ENCODE peak calls at places on chromosome 3, in seven cellular contexts. One of them, this sample, is unnamed. For H3K4me1 and H3K9me3, the result is how much of the 10 kb centered on the place peaks cover.

GRCh38 chr3:116741462-116741861 is 31.9 kb downstream of the TUSC7 start:
- DNase-seq in mucosa of descending colon: no peak
- DNase-seq in hepatocyte: peak
- DNase-seq in kidney: no peak
- DNase-seq in cardiac muscle cell: peak
- DNase-seq in adipocyte: no peak
- DNase-seq in GM23248: no peak
- DNase-seq in this sample: no peak

GRCh38 chr3:10389995-10390394 is 69.1 kb upstream of the SEC13 start:
- DNase-seq in kidney: no peak
- DNase-seq in GM23248: no peak
- DNase-seq in adipocyte: no peak
- DNase-seq in hepatocyte: no peak
- DNase-seq in cardiac muscle cell: no peak
- DNase-seq in mucosa of descending colon: peak
- DNase-seq in this sample: no peak

GRCh38 chr3:126782554-126782953 is 78.5 kb downstream of the CHCHD6 start:
- DNase-seq in kidney: no peak
- DNase-seq in cardiac muscle cell: no peak
- DNase-seq in hepatocyte: peak
- DNase-seq in GM23248: peak
- DNase-seq in adipocyte: peak
- DNase-seq in mucosa of descending colon: peak
- DNase-seq in this sample: no peak

GRCh38 chr3:149771652-149772271 is 19.5 kb upstream of the COMMD2 start:
- DNase-seq in kidney: no peak
- DNase-seq in GM23248: peak
- DNase-seq in adipocyte: peak
- DNase-seq in cardiac muscle cell: peak
- DNase-seq in mucosa of descending colon: peak
- DNase-seq in hepatocyte: peak
- DNase-seq in this sample: peak

GRCh38 chr3:124276863-124277515 is 285.1 kb upstream of the ROPN1 start:
- DNase-seq in GM23248: no peak
- DNase-seq in kidney: no peak
- DNase-seq in mucosa of descending colon: no peak
- DNase-seq in cardiac muscle cell: no peak
- DNase-seq in adipocyte: no peak
- DNase-seq in hepatocyte: no peak
- DNase-seq in this sample: no peak

GRCh38 chr3:66812126-66812525 is 186.0 kb upstream of the KBTBD8 start:
- DNase-seq in kidney: no peak
- DNase-seq in hepatocyte: no peak
- DNase-seq in GM23248: no peak
- DNase-seq in mucosa of descending colon: no peak
- DNase-seq in cardiac muscle cell: no peak
- DNase-seq in adipocyte: peak
- DNase-seq in this sample: no peak

GRCh38 chr3:158167737-158168469 is 58.0 kb downstream of the RSRC1 start:
- DNase-seq in GM23248: peak
- DNase-seq in kidney: no peak
- DNase-seq in cardiac muscle cell: no peak
- DNase-seq in mucosa of descending colon: no peak
- DNase-seq in adipocyte: peak
- DNase-seq in hepatocyte: peak
- DNase-seq in this sample: no peak

GRCh38 chr3:64008017-64008416 is 15.3 kb downstream of the PSMD6 start:
- DNase-seq in hepatocyte: no peak
- DNase-seq in cardiac muscle cell: no peak
- DNase-seq in adipocyte: peak
- DNase-seq in GM23248: no peak
- DNase-seq in kidney: no peak
- DNase-seq in mucosa of descending colon: no peak
- DNase-seq in this sample: no peak

GRCh38 chr3:129695203-129695602 is 88.7 kb upstream of the PLXND1 start:
- DNase-seq in adipocyte: peak
- DNase-seq in cardiac muscle cell: no peak
- DNase-seq in hepatocyte: no peak
- DNase-seq in kidney: no peak
- DNase-seq in mucosa of descending colon: no peak
- DNase-seq in GM23248: peak
- DNase-seq in this sample: no peak

GRCh38 chr3:177439729-177440269 is 242.5 kb upstream of the TBL1XR1 start:
- DNase-seq in hepatocyte: no peak
- DNase-seq in GM23248: no peak
- DNase-seq in kidney: no peak
- DNase-seq in cardiac muscle cell: no peak
- DNase-seq in mucosa of descending colon: no peak
- DNase-seq in adipocyte: no peak
- DNase-seq in this sample: no peak

GRCh38 chr3:178436773-178437172 is 99.5 kb upstream of the KCNMB2 start:
- DNase-seq in cardiac muscle cell: peak
- DNase-seq in kidney: no peak
- DNase-seq in GM23248: peak
- DNase-seq in mucosa of descending colon: no peak
- DNase-seq in hepatocyte: peak
- DNase-seq in adipocyte: peak
- DNase-seq in this sample: peak

GRCh38 chr3:39287216-39287858 is 7.5 kb upstream of the CX3CR1 start:
- DNase-seq in mucosa of descending colon: no peak
- DNase-seq in GM23248: peak
- DNase-seq in cardiac muscle cell: no peak
- DNase-seq in kidney: no peak
- DNase-seq in hepatocyte: no peak
- DNase-seq in adipocyte: no peak
- DNase-seq in this sample: no peak

GRCh38 chr3:55000946-55001345 is 73.1 kb upstream of the LRTM1 start:
- DNase-seq in kidney: no peak
- DNase-seq in GM23248: no peak
- DNase-seq in adipocyte: no peak
- DNase-seq in hepatocyte: no peak
- DNase-seq in mucosa of descending colon: no peak
- DNase-seq in cardiac muscle cell: no peak
- DNase-seq in this sample: no peak

GRCh38 chr3:60017631-60018030 is 967.8 kb upstream of the CFAP20DC start:
- DNase-seq in GM23248: peak
- DNase-seq in mucosa of descending colon: no peak
- DNase-seq in kidney: no peak
- DNase-seq in hepatocyte: no peak
- DNase-seq in cardiac muscle cell: no peak
- DNase-seq in adipocyte: no peak
- DNase-seq in this sample: no peak

GRCh38 chr3:168341192-168341816 is 245.6 kb upstream of the GOLIM4 start:
- DNase-seq in cardiac muscle cell: peak
- DNase-seq in mucosa of descending colon: no peak
- DNase-seq in kidney: no peak
- DNase-seq in GM23248: peak
- DNase-seq in hepatocyte: peak
- DNase-seq in adipocyte: peak
- DNase-seq in this sample: peak

GRCh38 chr3:177201707-177202397 is 4.6 kb upstream of the TBL1XR1 start:
- DNase-seq in GM23248: no peak
- DNase-seq in hepatocyte: no peak
- DNase-seq in adipocyte: peak
- DNase-seq in kidney: no peak
- DNase-seq in mucosa of descending colon: no peak
- DNase-seq in cardiac muscle cell: no peak
- DNase-seq in this sample: no peak

GRCh38 chr3:52140792-52141191 is 13.4 kb downstream of the POC1A start:
- DNase-seq in mucosa of descending colon: no peak
- DNase-seq in cardiac muscle cell: no peak
- DNase-seq in adipocyte: no peak
- DNase-seq in hepatocyte: no peak
- DNase-seq in kidney: no peak
- DNase-seq in GM23248: no peak
- DNase-seq in this sample: no peak

GRCh38 chr3:129486057-129487035 is 42.1 kb upstream of the RHO start:
- DNase-seq in mucosa of descending colon: no peak
- DNase-seq in cardiac muscle cell: peak
- DNase-seq in kidney: no peak
- DNase-seq in hepatocyte: no peak
- DNase-seq in adipocyte: peak
- DNase-seq in GM23248: peak
- DNase-seq in this sample: peak

GRCh38 chr3:95670765-95671164 is 1143.6 kb upstream of the EPHA6 start:
- DNase-seq in kidney: no peak
- DNase-seq in cardiac muscle cell: no peak
- DNase-seq in adipocyte: no peak
- DNase-seq in GM23248: no peak
- DNase-seq in hepatocyte: no peak
- DNase-seq in mucosa of descending colon: no peak
- DNase-seq in this sample: no peak

GRCh38 chr3:139676634-139677197 is 1.1 kb downstream of the NMNAT3 start:
- DNase-seq in GM23248: no peak
- DNase-seq in kidney: no peak
- DNase-seq in cardiac muscle cell: no peak
- DNase-seq in hepatocyte: no peak
- DNase-seq in adipocyte: no peak
- DNase-seq in mucosa of descending colon: no peak
- DNase-seq in this sample: no peak

GRCh38 chr3:167078070-167078622 is 302.0 kb downstream of the ZBBX start:
- DNase-seq in adipocyte: no peak
- DNase-seq in mucosa of descending colon: no peak
- DNase-seq in GM23248: no peak
- DNase-seq in cardiac muscle cell: no peak
- DNase-seq in hepatocyte: no peak
- DNase-seq in kidney: no peak
- DNase-seq in this sample: no peak

GRCh38 chr3:114364806-114365205 is 71.0 kb downstream of the TIGIT start:
- DNase-seq in GM23248: no peak
- DNase-seq in cardiac muscle cell: no peak
- DNase-seq in kidney: no peak
- DNase-seq in hepatocyte: no peak
- DNase-seq in mucosa of descending colon: no peak
- DNase-seq in adipocyte: no peak
- DNase-seq in this sample: no peak

GRCh38 chr3:173510565-173510964 is 113.0 kb downstream of the NLGN1 start:
- DNase-seq in kidney: no peak
- DNase-seq in hepatocyte: no peak
- DNase-seq in mucosa of descending colon: no peak
- DNase-seq in adipocyte: no peak
- DNase-seq in cardiac muscle cell: no peak
- DNase-seq in GM23248: no peak
- DNase-seq in this sample: no peak

DNA sequence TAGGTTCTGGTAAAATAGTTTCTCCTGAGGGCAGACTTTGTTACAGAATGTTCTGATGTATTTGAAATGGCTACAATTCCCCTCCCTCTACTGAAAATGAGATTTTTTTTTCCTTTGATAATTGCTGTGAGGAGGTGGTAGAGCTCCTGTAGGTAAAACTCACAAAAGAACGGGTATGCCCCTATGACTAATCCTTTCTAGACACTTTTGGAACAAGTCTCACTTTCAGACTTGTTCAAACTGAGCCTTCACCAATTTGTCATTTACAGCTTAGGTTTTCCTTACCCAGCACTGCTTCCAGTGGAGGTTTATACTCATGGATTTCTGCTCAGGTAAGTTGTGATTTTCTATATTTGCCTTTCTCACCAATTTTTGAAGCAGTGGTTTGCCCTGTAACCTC is 115.6 kb downstream of the NLGN1 start:
- DNase-seq in hepatocyte: no peak
- DNase-seq in cardiac muscle cell: no peak
- DNase-seq in mucosa of descending colon: no peak
- DNase-seq in GM23248: no peak
- DNase-seq in kidney: no peak
- DNase-seq in adipocyte: no peak
- DNase-seq in this sample: no peak
- H3K4me1 ChIP-seq in hepatocyte: under half
- H3K4me1 ChIP-seq in cardiac muscle cell: under half
- H3K4me1 ChIP-seq in mucosa of descending colon: under half
- H3K4me1 ChIP-seq in GM23248: under half
- H3K4me1 ChIP-seq in kidney: under half
- H3K4me1 ChIP-seq in adipocyte: under half
- H3K4me1 ChIP-seq in this sample: under half

DNA sequence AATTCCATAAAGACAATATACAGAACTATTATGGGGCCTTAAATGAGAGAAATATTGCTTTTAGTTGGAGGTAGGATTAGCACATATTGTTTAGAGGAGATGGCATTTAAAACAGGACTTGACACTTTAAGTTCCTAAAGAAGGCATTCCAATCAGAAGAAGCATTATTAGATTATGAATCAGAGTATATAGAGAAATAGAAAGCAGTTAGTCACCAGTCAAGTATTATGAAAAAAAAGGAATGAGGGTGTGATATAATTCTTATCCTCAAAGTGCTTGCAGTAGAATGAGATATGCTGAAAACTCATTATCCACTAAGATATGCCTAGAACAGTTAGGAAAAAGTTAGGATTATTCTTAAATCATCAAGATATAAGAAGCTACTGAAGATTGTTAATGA is 456.2 kb downstream of the ZNF385D start:
- DNase-seq in adipocyte: peak
- DNase-seq in mucosa of descending colon: no peak
- DNase-seq in cardiac muscle cell: no peak
- DNase-seq in hepatocyte: no peak
- DNase-seq in GM23248: peak
- DNase-seq in kidney: no peak
- DNase-seq in this sample: no peak
- H3K9me3 ChIP-seq in adipocyte: under half
- H3K9me3 ChIP-seq in mucosa of descending colon: under half
- H3K9me3 ChIP-seq in cardiac muscle cell: under half
- H3K9me3 ChIP-seq in hepatocyte: under half
- H3K9me3 ChIP-seq in GM23248: under half
- H3K9me3 ChIP-seq in kidney: under half
- H3K9me3 ChIP-seq in this sample: under half

GRCh38 chr3:42050126-42050525 is 41.0 kb upstream of the TRAK1 start:
- DNase-seq in mucosa of descending colon: no peak
- DNase-seq in cardiac muscle cell: no peak
- DNase-seq in GM23248: no peak
- DNase-seq in hepatocyte: no peak
- DNase-seq in adipocyte: no peak
- DNase-seq in kidney: no peak
- DNase-seq in this sample: no peak
- H3K4me3 ChIP-seq in mucosa of descending colon: no peak
- H3K4me3 ChIP-seq in cardiac muscle cell: no peak
- H3K4me3 ChIP-seq in GM23248: no peak
- H3K4me3 ChIP-seq in hepatocyte: no peak
- H3K4me3 ChIP-seq in adipocyte: no peak
- H3K4me3 ChIP-seq in kidney: no peak
- H3K4me3 ChIP-seq in this sample: no peak

DNA sequence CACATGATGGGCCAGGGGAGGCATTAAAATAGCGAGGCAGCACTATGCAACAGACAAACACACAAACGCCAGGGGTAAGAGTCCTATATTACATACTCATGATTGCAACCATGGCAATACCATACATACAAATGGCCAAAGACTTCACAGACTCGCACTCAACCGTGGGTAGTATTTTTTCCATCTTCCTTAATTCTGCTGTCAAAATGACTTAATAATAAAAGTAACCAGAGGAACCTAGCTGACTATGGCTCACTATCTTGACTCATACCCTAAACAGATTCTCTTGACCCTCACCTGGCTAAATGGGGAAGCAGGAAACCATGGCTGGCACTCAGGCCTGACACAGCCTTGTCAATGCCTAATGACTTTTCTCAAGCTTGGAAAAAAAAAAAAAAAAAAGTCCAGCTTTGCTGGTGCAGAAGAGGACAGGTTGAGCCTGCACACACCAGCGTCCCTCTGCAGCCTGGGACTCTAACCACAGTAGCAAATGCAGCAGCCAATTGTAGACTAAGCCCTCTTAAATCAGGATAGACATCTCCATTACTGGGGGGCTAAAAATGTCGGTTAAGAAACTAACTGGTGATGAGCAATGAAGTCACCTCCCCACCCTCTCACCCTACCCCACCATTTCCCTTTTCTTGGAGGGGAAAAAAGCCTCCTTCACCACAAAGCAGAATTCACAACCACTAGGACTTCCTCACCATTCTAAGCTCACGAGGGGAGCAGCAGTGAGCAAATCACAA is 23.1 kb downstream of the CCDC12 start:
- DNase-seq in adipocyte: no peak
- DNase-seq in kidney: peak
- DNase-seq in GM23248: no peak
- DNase-seq in cardiac muscle cell: no peak
- DNase-seq in mucosa of descending colon: no peak
- DNase-seq in hepatocyte: no peak
- DNase-seq in this sample: no peak
- H3K4me1 ChIP-seq in adipocyte: under half
- H3K4me1 ChIP-seq in kidney: under half
- H3K4me1 ChIP-seq in GM23248: under half
- H3K4me1 ChIP-seq in cardiac muscle cell: under half
- H3K4me1 ChIP-seq in mucosa of descending colon: half or more
- H3K4me1 ChIP-seq in hepatocyte: half or more
- H3K4me1 ChIP-seq in this sample: under half

This sample was measured in HAP-1.